ENCODE peak calls at places on chromosomes 7 and 10, in eight cellular contexts. M is GM23338, L is coronary artery, Y is posterior cingulate gyrus, Q is HFF-Myc, B is thoracic aorta, E is LHCN-M2, C is spleen. J is an unnamed sample.

GRCh38 chr7:16945372-16945771 is 63.6 kb upstream of the AGR3 start:
- DNase-seq in M (no peak), B (no peak), C (no peak), Q (no peak), Y (no peak), E (no peak), L (no peak), J (no peak)

GRCh38 chr7:99557940-99558305 is 519 bp upstream of the ZNF655 start:
- DNase-seq in Q (no peak), M (peak), L (no peak), E (no peak), B (no peak), Y (no peak), C (no peak), J (no peak)

GRCh38 chr10:88318803-88319202 is 264.3 kb downstream of the RNLS start:
- DNase-seq in E (no peak), C (no peak), M (peak), Q (no peak), B (no peak), L (no peak), Y (no peak), J (no peak)

GRCh38 chr7:31096882-31097258 is 44.8 kb downstream of the ADCYAP1R1 start:
- DNase-seq in E (no peak), Q (no peak), B (no peak), L (peak), C (peak), M (no peak), Y (peak), J (no peak)

GRCh38 chr7:101567231-101567630 is 61.9 kb downstream of the MYL10 start:
- DNase-seq in Q (no peak), C (no peak), B (no peak), L (no peak), M (peak), Y (no peak), E (no peak), J (no peak)

GRCh38 chr7:121510302-121510701 is 114.2 kb upstream of the FAM3C start:
- DNase-seq in B (no peak), E (no peak), M (no peak), Y (no peak), L (no peak), C (no peak), Q (no peak), J (no peak)

GRCh38 chr7:153390955-153391354 is 631.4 kb downstream of the ACTR3B start:
- DNase-seq in M (no peak), L (no peak), Q (no peak), C (no peak), B (no peak), E (no peak), Y (no peak), J (no peak)

GRCh38 chr10:26448706-26449435 is 10.7 kb downstream of the APBB1IP start:
- DNase-seq in L (no peak), B (no peak), C (no peak), Q (no peak), M (peak), Y (no peak), E (no peak), J (no peak)

GRCh38 chr10:34522542-34522941 is 292.6 kb downstream of the PARD3 start:
- DNase-seq in C (no peak), L (no peak), Q (no peak), E (peak), Y (no peak), M (peak), B (no peak), J (no peak)

GRCh38 chr7:143519411-143520131 is 41.9 kb downstream of the TAS2R41 start:
- DNase-seq in E (peak), Q (peak), L (no peak), Y (peak), C (no peak), M (no peak), B (no peak), J (peak)

GRCh38 chr10:30804478-30805055 is 175.0 kb upstream of the LYZL2 start:
- DNase-seq in Q (peak), E (no peak), C (peak), Y (no peak), B (no peak), M (no peak), L (peak), J (no peak)

GRCh38 chr10:86953747-86954680 is 3.4 kb downstream of the MMRN2 start:
- DNase-seq in M (peak), Q (no peak), B (peak), E (no peak), L (peak), Y (no peak), C (peak), J (no peak)

GRCh38 chr10:84948644-84949043 is 620.3 kb downstream of the CCSER2 start:
- DNase-seq in M (no peak), L (no peak), E (no peak), C (no peak), Q (no peak), B (no peak), Y (no peak), J (no peak)

GRCh38 chr7:778968-779451 is 51.9 kb upstream of the PRKAR1B start:
- DNase-seq in Q (no peak), E (peak), M (no peak), C (peak), B (no peak), Y (no peak), L (no peak), J (no peak)

GRCh38 chr7:151115836-151116418 is 29.7 kb downstream of the AGAP3 start:
- DNase-seq in E (no peak), Y (no peak), Q (no peak), B (no peak), M (peak), C (no peak), L (no peak), J (no peak)

GRCh38 chr10:71128311-71129010 is 83.9 kb upstream of the UNC5B start:
- DNase-seq in C (no peak), E (no peak), M (no peak), L (no peak), Q (no peak), B (no peak), Y (no peak), J (no peak)

GRCh38 chr10:14905890-14906289 is 27.2 kb downstream of the SUV39H2 start:
- DNase-seq in Y (no peak), C (no peak), Q (no peak), M (no peak), E (no peak), L (no peak), B (no peak), J (no peak)

GRCh38 chr7:151863386-151864079 is 13.4 kb downstream of the PRKAG2 start:
- DNase-seq in E (no peak), M (peak), B (no peak), Q (no peak), L (no peak), Y (peak), C (peak), J (no peak)

GRCh38 chr7:158054611-158055010 is 533.0 kb downstream of the PTPRN2 start:
- DNase-seq in E (no peak), Y (no peak), B (no peak), Q (no peak), M (no peak), C (peak), L (no peak), J (no peak)

GRCh38 chr7:111107989-111108388 is 17.1 kb downstream of the LRRN3 start:
- DNase-seq in Y (no peak), C (no peak), B (no peak), E (no peak), L (no peak), M (no peak), Q (no peak), J (no peak)

GRCh38 chr7:43625453-43625852 is 42.5 kb downstream of the STK17A start:
- DNase-seq in E (peak), L (no peak), B (no peak), Y (no peak), C (no peak), M (no peak), Q (no peak), J (no peak)

GRCh38 chr10:37704566-37704965 is 152.8 kb downstream of the ZNF248 start:
- DNase-seq in Q (no peak), B (no peak), M (no peak), E (no peak), C (peak), L (peak), Y (peak), J (no peak)

GRCh38 chr10:10818082-10818481 is 199.6 kb upstream of the CELF2 start:
- DNase-seq in L (no peak), Y (no peak), E (peak), C (no peak), M (no peak), B (no peak), Q (no peak), J (no peak)

GRCh38 chr10:98060079-98060478 is 29.7 kb upstream of the CRTAC1 start:
- DNase-seq in E (no peak), L (no peak), C (no peak), M (no peak), Q (no peak), B (no peak), Y (no peak), J (no peak)

GRCh38 chr7:101156866-101157589 is 2.8 kb downstream of the AP1S1 start:
- DNase-seq in M (peak), C (no peak), B (no peak), E (no peak), L (no peak), Y (no peak), Q (no peak), J (no peak)

GRCh38 chr7:71343039-71343438 is 211.1 kb downstream of the GALNT17 start:
- DNase-seq in Q (no peak), M (no peak), E (no peak), L (no peak), C (no peak), B (no peak), Y (no peak), J (no peak)

GRCh38 chr10:29343607-29344038 is 54.8 kb downstream of the LYZL1 start:
- DNase-seq in B (no peak), Y (no peak), C (no peak), M (no peak), L (no peak), E (no peak), Q (no peak), J (no peak)

GRCh38 chr7:134589491-134589941 is 40.6 kb downstream of the AKR1B15 start:
- DNase-seq in B (no peak), L (no peak), Y (no peak), C (no peak), Q (no peak), E (peak), M (no peak), J (no peak)

GRCh38 chr7:117873056-117873932 is at the start of gene CTTNBP2:
- DNase-seq in E (peak), L (peak), Q (no peak), M (peak), B (no peak), Y (peak), C (peak), J (no peak)

GRCh38 chr10:93597075-93597599 is 3.9 kb downstream of the RBP4 start:
- DNase-seq in C (no peak), M (no peak), B (no peak), E (no peak), Q (no peak), Y (no peak), L (no peak), J (no peak)

GRCh38 chr7:36128448-36129047 is 24.5 kb upstream of the EEPD1 start:
- DNase-seq in Y (peak), E (peak), C (no peak), L (peak), B (peak), Q (peak), M (peak), J (peak)

GRCh38 chr7:26182706-26183105 is 17.8 kb downstream of the HNRNPA2B1 start:
- DNase-seq in Q (no peak), C (peak), M (no peak), L (no peak), E (no peak), B (no peak), Y (no peak), J (no peak)

GRCh38 chr7:135661311-135662122 is 797 bp upstream of the STMP1 start:
- DNase-seq in Q (no peak), L (no peak), B (no peak), E (no peak), Y (no peak), C (no peak), M (no peak), J (no peak)

GRCh38 chr7:140723002-140723401 is 26.5 kb downstream of the NDUFB2 start:
- DNase-seq in M (no peak), L (no peak), C (no peak), Q (no peak), B (no peak), Y (no peak), E (no peak), J (no peak)

GRCh38 chr10:4824791-4825310 is 1.2 kb upstream of the AKR1E2 start:
- DNase-seq in L (peak), Y (no peak), Q (no peak), C (no peak), E (no peak), M (no peak), B (no peak), J (no peak)

GRCh38 chr10:34918896-34919295 is 103.8 kb upstream of the PARD3 start:
- DNase-seq in M (no peak), C (no peak), B (no peak), Y (no peak), L (no peak), E (peak), Q (no peak), J (no peak)

GRCh38 chr10:29102233-29102632 is 186.6 kb upstream of the LYZL1 start:
- DNase-seq in L (no peak), Q (no peak), E (peak), C (no peak), B (no peak), M (no peak), Y (peak), J (no peak)

GRCh38 chr10:6140141-6140841 is 51.5 kb downstream of the RBM17 start:
- DNase-seq in L (no peak), Q (no peak), Y (no peak), M (peak), E (no peak), C (peak), B (no peak), J (no peak)

J was measured in smooth muscle cell of the brain vasculature.